ENCODE peak calls at places on chromosomes 4 and X, in eight cellular contexts. J is right atrium auricular region, F is SW 1271, U is heart left ventricle, Y is activated T-cell treated with anti-CD3 and anti-CD28 coated beads for 24 hours, H is MG63, X is ecto neural progenitor cell, M is D341Med. P is an unnamed sample.

GRCh38 chrX:71058116-71058515 is 10.0 kb downstream of the SNX12 start:
- DNase-seq in J (no peak), H (no peak), Y (no peak), M (no peak), U (no peak), X (no peak), F (no peak), P (no peak)

GRCh38 chrX:64204701-64205440 is 637 bp downstream of the AMER1 start:
- DNase-seq in H (peak; percentile 64), Y (peak; percentile 2), M (peak; percentile 61), F (peak; percentile 0), X (peak; percentile 53), U (peak; percentile 23), J (no peak), P (peak; percentile 33)

GRCh38 chr4:73593631-73594241 is 26.5 kb downstream of the RASSF6 start:
- DNase-seq in U (no peak), Y (no peak), F (no peak), J (no peak), H (no peak), M (no peak), X (no peak), P (no peak)

GRCh38 chr4:6106156-6106555 is 87.9 kb upstream of the C4orf50 start:
- DNase-seq in U (peak; percentile 1), J (no peak), F (no peak), Y (no peak), H (no peak), X (peak; percentile 7), M (no peak), P (no peak)

GRCh38 chrX:108070891-108071290 is 20.5 kb downstream of the PSMD10 start:
- DNase-seq in M (no peak), H (peak; percentile 23), F (no peak), J (no peak), X (no peak), Y (no peak), U (no peak), P (no peak)

GRCh38 chr4:108763226-108763593 is 357 bp upstream of the ETNPPL start:
- DNase-seq in F (no peak), U (no peak), J (no peak), X (no peak), M (no peak), Y (no peak), H (no peak), P (no peak)

GRCh38 chr4:123396294-123397275 is at the start of gene SPRY1:
- DNase-seq in J (peak; percentile 96), X (peak; percentile 87), Y (peak; percentile 69), H (peak; percentile 88), F (peak; percentile 62), U (peak; percentile 92), M (peak; percentile 79), P (peak; percentile 85)

GRCh38 chr4:14667624-14668295 is 334.5 kb upstream of the CPEB2 start:
- DNase-seq in U (no peak), X (no peak), M (no peak), F (no peak), J (no peak), H (no peak), Y (no peak), P (no peak)